ENCODE peak calls at places on chromosomes 7 and 10, in six cellular contexts. V is IMR-90, N is mesenchymal stem cell, Z is H1, A is neuronal stem cell, G is H9. Q is an unnamed sample.

GRCh38 chr7:47581821-47582747 is at the start of gene TNS3:
- DNase-seq in V (peak), N (peak), Z (peak), A (no peak), G (peak), Q (peak)

GRCh38 chr10:3273966-3274365 is 101.4 kb upstream of the PITRM1 start:
- DNase-seq in V (no peak), N (no peak), Z (no peak), A (no peak), G (no peak), Q (no peak)

GRCh38 chr10:24136070-24136469 is 72.9 kb upstream of the KIAA1217 start:
- DNase-seq in V (no peak), N (no peak), Z (no peak), A (no peak), G (no peak), Q (no peak)

GRCh38 chr10:71685554-71686202 is 33.9 kb downstream of the C10orf105 start:
- DNase-seq in V (no peak), N (no peak), Z (no peak), A (no peak), G (no peak), Q (no peak)

GRCh38 chr10:49597426-49598163 is 12.5 kb upstream of the SLC18A3 start:
- DNase-seq in V (no peak), N (no peak), Z (no peak), A (no peak), G (no peak), Q (no peak)

GRCh38 chr10:37819797-37820196 is 37.6 kb downstream of the ZNF248 start:
- DNase-seq in V (no peak), N (no peak), Z (no peak), A (no peak), G (no peak), Q (no peak)

GRCh38 chr7:116525913-116526857 is 1.3 kb downstream of the CAV1 start:
- DNase-seq in V (peak), N (peak), Z (peak), A (peak), G (peak), Q (peak)

GRCh38 chr7:80135306-80136104 is 874 bp downstream of the GNAI1 start:
- DNase-seq in V (peak), N (no peak), Z (no peak), A (peak), G (no peak), Q (peak)

GRCh38 chr7:1843271-1843861 is 173.3 kb downstream of the ELFN1 start:
- DNase-seq in V (peak), N (peak), Z (no peak), A (no peak), G (no peak), Q (no peak)

GRCh38 chr10:68876246-68876918 is 24.7 kb upstream of the DDX50 start:
- DNase-seq in V (peak), N (peak), Z (no peak), A (no peak), G (no peak), Q (no peak)

GRCh38 chr7:135768467-135768866 is 19.9 kb upstream of the FAM180A start:
- DNase-seq in V (no peak), N (no peak), Z (peak), A (no peak), G (no peak), Q (no peak)

GRCh38 chr7:93574269-93574645 is 267 bp downstream of the CALCR start:
- DNase-seq in V (no peak), N (no peak), Z (no peak), A (no peak), G (peak), Q (no peak)
- H2BK15ac ChIP-seq in V (no peak), N (no peak), Z (no peak), A (no peak), G (no peak), Q (no peak)

DNA sequence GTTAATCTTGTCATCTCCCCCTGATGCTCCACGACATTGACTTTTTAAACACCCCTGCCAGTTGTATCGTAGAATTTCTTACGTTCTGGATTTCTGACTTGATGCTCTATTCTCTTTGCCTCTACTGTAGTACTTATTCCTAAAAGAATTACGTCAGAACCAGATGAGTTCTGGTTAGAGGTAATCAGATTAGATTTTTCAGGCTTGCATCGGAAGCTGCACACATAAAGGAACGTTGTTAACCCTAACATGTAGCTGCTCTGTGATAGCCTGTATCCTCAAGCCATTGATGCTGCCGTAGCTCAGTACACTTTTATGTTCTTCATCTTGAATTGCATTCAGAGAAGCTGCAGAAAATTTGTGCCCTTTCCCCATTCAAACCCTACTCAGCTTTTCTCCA is 26.3 kb upstream of the TMEM236 start:
- DNase-seq in V (no peak), N (no peak), Z (no peak), A (no peak), G (no peak), Q (no peak)
- H2BK15ac ChIP-seq in V (no peak), N (no peak), Z (no peak), A (no peak), G (no peak), Q (no peak)

DNA sequence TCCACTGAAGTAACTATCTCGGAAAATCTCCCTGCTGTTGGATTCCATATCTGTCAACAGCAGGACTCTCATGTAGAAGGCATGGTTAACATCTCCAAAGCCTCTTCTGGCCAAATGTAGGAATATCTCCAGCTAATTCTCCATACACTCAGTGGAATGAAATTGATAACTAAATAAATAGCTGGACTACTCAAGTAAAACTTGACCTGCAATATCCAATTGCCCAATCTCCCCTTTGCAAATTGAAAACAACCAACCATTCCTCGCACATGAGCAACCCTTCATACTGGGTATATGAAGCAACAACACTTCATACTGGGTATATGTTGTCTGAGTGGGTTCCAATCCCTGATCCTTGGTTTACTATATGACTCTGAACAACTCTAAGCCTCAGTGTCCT is 105.4 kb upstream of the KMT2E start:
- DNase-seq in V (no peak), N (no peak), Z (no peak), A (no peak), G (no peak), Q (no peak)
- H2BK15ac ChIP-seq in V (no peak), N (no peak), Z (no peak), A (no peak), G (no peak), Q (no peak)

DNA sequence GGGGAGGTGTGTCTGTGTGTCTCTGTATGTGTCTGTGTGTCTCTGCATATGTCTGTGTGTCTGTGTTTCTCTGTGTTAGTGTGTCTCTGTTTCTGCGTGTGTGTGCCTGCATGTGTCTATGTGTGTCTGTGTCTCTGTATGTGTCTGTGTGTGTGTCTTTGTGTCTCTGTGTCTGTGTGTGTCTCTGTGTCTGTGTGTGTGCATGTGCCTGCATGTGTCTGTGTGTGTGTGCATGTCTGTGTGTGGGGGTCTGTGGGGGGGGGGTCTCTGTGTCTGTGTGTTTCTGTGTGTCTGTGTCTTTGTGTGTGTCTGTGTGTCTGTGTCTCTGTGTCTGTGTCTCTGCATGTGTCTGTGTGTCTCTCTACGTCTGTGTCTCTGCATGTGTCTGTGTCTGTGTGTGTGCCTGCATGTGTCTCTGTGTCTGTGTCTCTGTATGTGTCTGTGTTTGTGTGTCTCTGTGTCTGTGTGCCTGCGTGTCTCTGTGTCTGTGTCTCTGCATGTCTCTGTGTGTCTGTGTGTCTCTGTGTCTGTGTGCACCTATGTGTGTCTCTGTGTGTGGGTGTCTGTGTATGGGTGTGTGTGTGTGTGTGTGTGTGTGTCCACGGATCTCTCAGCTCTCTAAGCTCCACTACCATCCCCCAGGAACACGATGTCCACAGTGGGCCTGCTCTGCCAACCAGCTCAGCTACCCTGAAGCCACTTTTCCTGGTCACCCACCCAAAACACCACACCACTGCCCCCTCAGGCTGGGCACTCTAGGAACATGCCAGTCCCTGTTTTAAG is 41.7 kb downstream of the RASGEF1A start:
- DNase-seq in V (no peak), N (no peak), Z (no peak), A (no peak), G (peak), Q (no peak)
- H2BK15ac ChIP-seq in V (no peak), N (no peak), Z (peak), A (no peak), G (no peak), Q (no peak)

GRCh38 chr10:87913170-87913921 is 49.9 kb downstream of the PTEN start:
- DNase-seq in V (no peak), N (no peak), Z (no peak), A (peak), G (no peak), Q (no peak)
- H2BK15ac ChIP-seq in V (no peak), N (no peak), Z (no peak), A (no peak), G (no peak), Q (no peak)

DNA sequence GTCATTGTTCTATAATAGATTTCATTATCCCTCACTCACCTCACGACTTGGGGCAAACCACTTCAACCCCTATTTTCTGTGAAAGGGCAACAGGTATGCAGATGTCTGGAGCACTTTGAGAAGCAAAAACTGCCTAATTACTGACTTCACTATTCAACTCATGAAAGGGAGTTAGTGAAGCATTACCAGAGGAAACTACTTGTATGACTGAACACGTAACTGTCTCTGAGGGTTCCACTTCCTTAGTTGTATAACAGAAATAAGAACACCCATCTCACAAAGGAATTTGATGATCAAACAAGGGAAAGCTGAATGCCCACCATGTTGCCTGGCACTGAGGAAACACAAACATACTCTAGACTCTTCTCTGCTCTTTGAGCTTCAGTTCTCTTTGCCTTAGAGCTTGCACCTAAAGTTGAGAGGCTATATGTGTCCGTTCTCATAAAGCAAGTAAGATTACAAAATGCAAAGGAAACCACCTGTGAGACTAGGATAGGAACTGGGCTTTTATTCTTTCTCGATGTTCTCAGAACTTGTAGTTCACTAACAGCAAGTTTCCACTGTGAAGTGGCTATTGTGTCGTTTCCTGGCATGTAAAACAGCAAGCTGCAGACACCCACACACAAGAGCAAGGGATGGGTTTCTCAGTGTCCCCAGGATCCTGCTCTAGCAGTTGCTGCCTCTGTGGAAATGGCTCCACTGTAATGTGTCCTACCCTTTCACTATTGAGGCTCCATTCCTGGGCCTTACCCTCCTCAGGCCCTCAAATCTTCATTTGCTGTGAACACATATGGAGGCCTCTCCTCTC is 2.6 kb downstream of the TMEM243 start:
- DNase-seq in V (no peak), N (no peak), Z (no peak), A (no peak), G (no peak), Q (no peak)
- H2BK15ac ChIP-seq in V (no peak), N (no peak), Z (no peak), A (no peak), G (no peak), Q (no peak)

DNA sequence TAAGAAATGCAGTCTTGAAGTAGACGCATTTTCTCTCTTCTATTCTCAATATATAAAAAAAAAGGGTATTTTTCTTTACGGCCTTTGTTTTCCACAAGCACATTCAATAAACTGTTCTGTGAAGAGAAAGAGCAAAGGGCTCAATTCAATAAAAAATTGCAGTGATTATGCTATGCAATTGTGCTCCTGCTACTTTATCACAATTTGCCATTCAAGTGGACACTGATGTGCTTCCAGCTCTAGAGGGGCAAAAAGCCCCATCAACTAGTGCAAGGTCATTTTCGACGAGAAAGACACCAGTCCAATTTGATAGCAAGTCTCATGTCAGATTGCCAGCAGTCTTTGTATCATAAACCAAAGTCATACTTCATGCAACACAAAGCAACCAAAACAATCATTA is 82.6 kb upstream of the THSD7A start:
- DNase-seq in V (no peak), N (no peak), Z (no peak), A (no peak), G (no peak), Q (no peak)
- H2BK15ac ChIP-seq in V (no peak), N (no peak), Z (no peak), A (no peak), G (no peak), Q (no peak)

GRCh38 chr10:84244651-84245270 is at the start of gene RGR:
- DNase-seq in V (no peak), N (no peak), Z (no peak), A (peak), G (no peak), Q (no peak)
- H2BK15ac ChIP-seq in V (no peak), N (no peak), Z (no peak), A (no peak), G (no peak), Q (no peak)

Q was measured in mesendoderm.